ENCODE peak calls at places on chromosomes 4 and X, in five cellular contexts. Z is left ventricle myocardium inferior, E is kidney epithelial cell, L is mucosa of descending colon, U is sigmoid colon. N is an unnamed sample.

GRCh38 chrX:118756111-118756510 is 28.7 kb downstream of the IL13RA1 start:
- DNase-seq in Z (no peak), E (no peak), L (no peak), U (no peak), N (no peak)

GRCh38 chr4:147994491-147995385 is 262.9 kb downstream of the ARHGAP10 start:
- DNase-seq in Z (no peak), E (no peak), L (no peak), U (no peak), N (no peak)

GRCh38 chrX:7145454-7145853 is 2.1 kb upstream of the STS start:
- DNase-seq in Z (no peak), E (no peak), L (no peak), U (no peak), N (no peak)

GRCh38 chr4:95546866-95547707 is 1.7 kb downstream of the UNC5C start:
- DNase-seq in Z (no peak), E (no peak), L (no peak), U (no peak), N (no peak)

GRCh38 chr4:7650606-7651400 is 216.1 kb upstream of the PSAPL1 start:
- DNase-seq in Z (no peak), E (no peak), L (peak), U (peak), N (peak)

GRCh38 chrX:119990409-119990994 is 47.0 kb upstream of the NKAP start:
- DNase-seq in Z (no peak), E (no peak), L (no peak), U (no peak), N (no peak)

GRCh38 chrX:131836161-131836560 is 186.9 kb upstream of the STK26 start:
- DNase-seq in Z (no peak), E (no peak), L (no peak), U (no peak), N (no peak)

GRCh38 chr4:65416875-65417274 is 253.4 kb downstream of the EPHA5 start:
- DNase-seq in Z (peak), E (no peak), L (peak), U (no peak), N (no peak)

GRCh38 chr4:183256756-183257385 is 63.2 kb downstream of the CLDN22 start:
- DNase-seq in Z (peak), E (no peak), L (peak), U (peak), N (peak)

GRCh38 chrX:131830400-131831184 is 192.5 kb upstream of the STK26 start:
- DNase-seq in Z (peak), E (peak), L (no peak), U (peak), N (peak)

GRCh38 chrX:79573760-79574159 is 206.6 kb upstream of the ITM2A start:
- DNase-seq in Z (no peak), E (no peak), L (no peak), U (no peak), N (no peak)

GRCh38 chr4:5969336-5969735 is 48.9 kb downstream of the C4orf50 start:
- DNase-seq in Z (no peak), E (no peak), L (no peak), U (peak), N (no peak)

GRCh38 chr4:7289619-7290018 is 97.3 kb downstream of the SORCS2 start:
- DNase-seq in Z (no peak), E (no peak), L (no peak), U (no peak), N (no peak)

GRCh38 chr4:136713140-136713539 is 819.2 kb downstream of the PCDH18 start:
- DNase-seq in Z (no peak), E (no peak), L (no peak), U (no peak), N (no peak)

GRCh38 chr4:5524900-5525299 is 183.5 kb downstream of the EVC2 start:
- DNase-seq in Z (no peak), E (no peak), L (no peak), U (no peak), N (no peak)

GRCh38 chrX:24153796-24154189 is 4.3 kb downstream of the ZFX start:
- DNase-seq in Z (no peak), E (no peak), L (no peak), U (no peak), N (no peak)

GRCh38 chrX:24156177-24156576 is 6.6 kb downstream of the ZFX start:
- DNase-seq in Z (no peak), E (no peak), L (no peak), U (no peak), N (no peak)

GRCh38 chrX:24153175-24153795 is 3.8 kb downstream of the ZFX start:
- DNase-seq in Z (no peak), E (no peak), L (no peak), U (peak), N (peak)

GRCh38 chrX:24151513-24151912 is 2.0 kb downstream of the ZFX start:
- DNase-seq in Z (no peak), E (no peak), L (no peak), U (no peak), N (no peak)

DNA sequence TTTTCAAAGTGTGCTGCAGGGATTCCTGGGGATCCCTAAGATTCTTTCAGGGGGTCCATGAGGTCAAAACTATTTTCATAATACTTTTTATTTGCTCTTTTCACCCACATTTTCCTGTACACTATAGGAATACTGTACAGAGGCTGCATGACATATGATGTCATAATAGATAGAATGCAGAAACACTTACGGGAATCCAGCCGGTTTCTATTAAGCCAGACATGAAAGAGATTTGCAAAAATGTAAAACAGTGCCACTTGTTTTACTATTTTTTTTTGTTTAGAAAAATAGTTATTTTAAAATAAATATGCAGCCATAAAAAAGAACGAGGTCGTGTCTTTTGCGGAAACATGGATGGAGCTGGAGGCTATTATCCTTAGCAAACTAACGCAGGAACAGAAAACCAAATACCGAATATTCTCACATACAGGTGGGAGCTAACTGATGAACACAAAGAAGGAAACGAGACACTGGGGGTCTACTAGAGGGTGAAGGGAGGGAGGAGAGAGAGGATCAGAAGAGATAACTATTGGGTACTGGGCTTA is 5.0 kb downstream of the ZFX start:
- DNase-seq in Z (no peak), E (no peak), L (no peak), U (no peak), N (no peak)
- H3K4me3 ChIP-seq in Z (peak), E (no peak), L (no peak), U (no peak), N (no peak)

DNA sequence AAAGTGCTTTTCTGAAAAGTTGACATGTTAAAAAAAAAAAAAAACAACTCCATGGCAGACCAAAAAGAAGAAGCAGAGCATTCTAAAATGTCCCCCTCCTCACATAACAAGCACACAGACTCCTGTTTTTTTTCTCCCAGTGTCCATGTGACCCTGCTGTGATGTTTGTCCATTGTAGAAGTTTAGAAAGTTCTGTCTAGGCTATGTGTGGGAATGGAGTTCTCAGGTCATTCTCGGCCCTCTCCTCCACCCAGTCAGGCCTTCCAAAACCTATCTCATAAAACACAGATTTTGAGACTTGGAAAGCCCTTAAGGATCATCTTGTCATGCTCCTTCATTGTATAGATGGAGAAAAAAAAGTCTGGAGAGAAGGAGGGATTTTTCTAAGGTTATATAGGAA is 713 bp downstream of the CLIC2 start:
- DNase-seq in Z (no peak), E (no peak), L (no peak), U (no peak), N (no peak)
- H3K4me3 ChIP-seq in Z (peak), E (no peak), L (no peak), U (peak), N (no peak)

DNA sequence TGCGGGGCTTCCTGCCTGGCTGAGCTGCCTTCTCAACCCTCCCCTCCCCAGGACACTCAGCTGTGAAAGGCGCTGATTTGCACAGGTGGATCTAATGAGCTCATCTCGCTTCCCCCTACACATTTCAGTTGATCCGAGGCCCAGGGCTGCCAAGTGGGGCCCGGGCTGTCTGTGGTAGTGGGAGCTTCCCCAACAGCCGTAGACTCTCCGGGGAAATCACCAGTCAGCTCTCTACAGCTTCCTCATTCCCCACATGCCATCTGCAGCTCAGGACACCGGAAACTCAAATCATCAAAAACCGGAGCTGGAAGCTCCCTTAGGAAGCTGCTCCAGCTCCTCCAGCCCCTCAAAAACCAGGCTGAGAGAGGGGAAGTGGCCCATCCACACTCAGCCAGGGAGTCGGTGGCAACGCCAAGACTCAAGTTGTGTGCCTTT is 56.2 kb downstream of the SMIM20 start:
- DNase-seq in Z (peak), E (peak), L (no peak), U (peak), N (no peak)
- H3K4me3 ChIP-seq in Z (no peak), E (no peak), L (no peak), U (no peak), N (no peak)

DNA sequence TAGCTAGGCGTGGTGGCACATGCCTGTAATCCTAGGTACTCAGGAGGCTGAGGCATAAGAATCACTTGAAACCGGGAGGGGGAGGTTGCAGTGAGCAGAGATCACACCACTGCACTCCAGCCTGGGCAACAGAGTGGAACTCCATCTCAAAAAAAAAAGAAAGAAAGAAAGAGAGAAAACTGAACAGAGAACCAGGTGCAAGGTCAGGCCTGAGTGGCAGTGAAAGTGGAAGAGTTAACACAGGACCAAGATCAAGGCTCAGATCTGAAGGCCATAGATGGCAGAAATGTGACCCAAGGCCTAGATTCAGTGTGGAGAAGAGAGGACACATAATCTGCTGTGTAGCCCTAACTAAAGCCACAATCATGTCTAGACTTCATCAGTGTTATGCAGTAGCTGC is 4.9 kb upstream of the ZNF630 start:
- DNase-seq in Z (no peak), E (no peak), L (no peak), U (no peak), N (no peak)
- H3K4me3 ChIP-seq in Z (no peak), E (no peak), L (no peak), U (no peak), N (no peak)

DNA sequence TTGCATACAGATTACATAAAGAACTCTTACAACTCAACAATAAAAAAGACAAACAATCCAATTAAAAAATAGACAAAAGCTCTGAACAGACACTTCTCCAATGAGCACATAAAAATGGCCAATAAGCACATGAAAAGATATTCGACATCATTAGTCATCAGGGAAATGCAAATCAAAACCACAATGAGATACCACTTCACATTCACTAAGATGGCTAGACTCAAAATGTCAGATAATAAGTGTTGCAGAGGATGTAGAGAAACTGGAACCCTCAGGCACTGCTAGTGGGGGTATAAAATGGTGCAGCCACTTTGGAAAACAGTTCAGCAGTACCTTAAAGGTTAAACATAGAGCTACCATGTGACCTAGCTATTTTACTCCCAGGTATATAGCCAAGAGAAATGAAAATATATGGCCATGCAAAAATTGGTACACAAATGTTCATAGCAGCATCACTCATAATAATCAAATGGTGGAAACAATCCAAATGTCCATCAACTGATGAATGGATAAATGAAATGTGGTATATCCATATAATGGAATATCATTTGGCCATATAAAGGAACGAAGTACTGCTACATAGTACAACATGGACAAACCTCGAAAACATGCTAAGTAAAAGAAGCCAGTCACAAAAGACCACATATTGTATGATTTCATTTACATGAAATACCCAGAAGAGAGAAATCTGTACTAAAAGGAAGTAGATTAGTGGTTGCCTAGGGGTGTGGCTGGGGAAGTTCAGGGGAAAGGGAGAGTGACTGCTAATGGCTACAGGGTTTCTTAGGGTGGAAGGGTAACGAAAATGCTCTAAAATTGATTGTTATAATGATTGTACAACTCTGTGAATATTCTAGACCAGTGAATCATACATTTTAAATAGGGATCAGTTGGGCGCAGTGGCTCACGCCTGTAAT is 29.3 kb downstream of the SASH3 start:
- DNase-seq in Z (no peak), E (no peak), L (no peak), U (no peak), N (no peak)
- H3K4me3 ChIP-seq in Z (no peak), E (no peak), L (no peak), U (no peak), N (no peak)

GRCh38 chr4:102318105-102318504 is 27.2 kb downstream of the SLC39A8 start:
- DNase-seq in Z (no peak), E (no peak), L (no peak), U (no peak), N (no peak)

GRCh38 chr4:102317459-102317858 is 27.8 kb downstream of the SLC39A8 start:
- DNase-seq in Z (no peak), E (no peak), L (no peak), U (no peak), N (no peak)

GRCh38 chr4:102318526-102318925 is 26.8 kb downstream of the SLC39A8 start:
- DNase-seq in Z (no peak), E (no peak), L (peak), U (no peak), N (no peak)

GRCh38 chr4:102315532-102315931 is 29.8 kb downstream of the SLC39A8 start:
- DNase-seq in Z (no peak), E (no peak), L (no peak), U (no peak), N (no peak)

GRCh38 chr4:102316585-102316984 is 28.7 kb downstream of the SLC39A8 start:
- DNase-seq in Z (no peak), E (no peak), L (no peak), U (no peak), N (no peak)
- H3K4me3 ChIP-seq in Z (no peak), E (no peak), L (no peak), U (no peak), N (no peak)

GRCh38 chr4:45007499-45007898 is 281.1 kb upstream of the GNPDA2 start:
- DNase-seq in Z (no peak), E (no peak), L (no peak), U (no peak), N (no peak)

GRCh38 chr4:45004326-45004725 is 278.0 kb upstream of the GNPDA2 start:
- DNase-seq in Z (no peak), E (no peak), L (no peak), U (no peak), N (no peak)

GRCh38 chr4:45006078-45006477 is 279.7 kb upstream of the GNPDA2 start:
- DNase-seq in Z (no peak), E (no peak), L (no peak), U (no peak), N (no peak)

DNA sequence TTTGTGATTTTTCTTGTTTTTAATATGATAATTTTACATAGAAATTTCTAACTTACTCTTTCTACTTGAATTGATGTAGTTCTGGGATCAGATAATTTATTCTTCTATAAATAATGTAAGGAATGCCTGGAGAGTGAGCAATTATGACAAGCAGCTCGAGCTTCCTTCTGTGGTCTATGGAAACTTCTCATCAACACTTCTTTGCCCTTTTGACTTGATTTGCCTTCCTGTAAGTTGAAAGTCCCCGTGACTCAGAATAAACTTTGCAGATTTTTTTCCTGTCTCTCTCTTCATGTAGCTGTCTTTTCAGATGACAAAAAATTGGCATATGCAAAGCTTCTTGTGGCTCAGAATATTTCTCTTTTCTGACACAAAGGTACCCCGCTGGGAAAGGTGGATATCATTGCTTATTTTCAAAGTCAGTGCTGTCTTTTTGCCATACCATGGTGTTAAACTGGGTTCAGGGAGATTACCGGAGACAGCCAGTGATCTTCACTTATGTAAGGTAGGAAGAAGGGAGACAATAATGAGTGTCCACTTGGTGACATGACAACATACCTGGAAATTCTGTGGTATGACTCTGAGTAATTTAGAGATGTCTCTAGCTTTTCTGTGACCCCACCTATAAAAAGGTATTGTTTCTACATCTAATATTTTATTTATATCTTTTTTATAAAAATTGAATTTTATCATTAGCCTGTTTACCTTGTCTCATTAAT is 278.6 kb upstream of the GNPDA2 start:
- DNase-seq in Z (no peak), E (no peak), L (no peak), U (no peak), N (no peak)
- H3K4me3 ChIP-seq in Z (no peak), E (no peak), L (no peak), U (no peak), N (no peak)

GRCh38 chr4:111045992-111046391 is 423.1 kb upstream of the PITX2 start:
- DNase-seq in Z (no peak), E (no peak), L (no peak), U (no peak), N (no peak)
- H3K4me3 ChIP-seq in Z (no peak), E (no peak), L (no peak), U (no peak), N (no peak)

GRCh38 chr4:2297606-2298517 is 36.0 kb upstream of the MXD4 start:
- DNase-seq in Z (no peak), E (no peak), L (no peak), U (no peak), N (no peak)
- H3K4me3 ChIP-seq in Z (no peak), E (no peak), L (no peak), U (no peak), N (no peak)

N was measured in hepatocyte.